ENCODE peak calls at places on chromosomes 13 and 19, in six cellular contexts. Z, R, W, G, V and Q are unnamed samples.

GRCh38 chr13:29494520-29494919 is 101.0 kb downstream of the SLC7A1 start:
- DNase-seq in Z (no peak), R (no peak), W (no peak), G (no peak), V (no peak), Q (no peak)

GRCh38 chr13:80341771-80342271 is 895 bp upstream of the SPRY2 start:
- DNase-seq in Z (peak), R (peak), W (no peak), G (peak), V (no peak), Q (no peak)

GRCh38 chr13:99392806-99393135 is 85.6 kb upstream of the GPR183 start:
- DNase-seq in Z (no peak), R (no peak), W (no peak), G (no peak), V (no peak), Q (no peak)

GRCh38 chr19:48069435-48069834 is 25.6 kb upstream of the CABP5 start:
- DNase-seq in Z (no peak), R (no peak), W (no peak), G (no peak), V (no peak), Q (no peak)

GRCh38 chr13:86383561-86383960 is 584.3 kb upstream of the SLITRK6 start:
- DNase-seq in Z (no peak), R (no peak), W (no peak), G (no peak), V (no peak), Q (no peak)

GRCh38 chr19:23810496-23810895 is 51.8 kb upstream of the ZNF681 start:
- DNase-seq in Z (no peak), R (no peak), W (no peak), G (no peak), V (no peak), Q (no peak)

GRCh38 chr13:43730642-43731041 is 56.1 kb downstream of the ENOX1 start:
- DNase-seq in Z (peak), R (peak), W (no peak), G (no peak), V (no peak), Q (no peak)

GRCh38 chr19:911197-912033 is 1.6 kb downstream of the R3HDM4 start:
- DNase-seq in Z (no peak), R (no peak), W (no peak), G (no peak), V (no peak), Q (no peak)

GRCh38 chr13:93066187-93066586 is 160.4 kb upstream of the GPC6 start:
- DNase-seq in Z (no peak), R (no peak), W (no peak), G (no peak), V (no peak), Q (no peak)

GRCh38 chr19:30253581-30253996 is 118.6 kb upstream of the ZNF536 start:
- DNase-seq in Z (no peak), R (no peak), W (no peak), G (no peak), V (no peak), Q (no peak)

GRCh38 chr13:68810660-68811059 is 1297.0 kb upstream of the ATXN8OS start:
- DNase-seq in Z (no peak), R (no peak), W (no peak), G (no peak), V (no peak), Q (no peak)

GRCh38 chr19:3977242-3978143 is 6.6 kb upstream of the DAPK3 start:
- DNase-seq in Z (peak), R (peak), W (no peak), G (no peak), V (no peak), Q (no peak)

GRCh38 chr13:100721885-100722512 is 47.4 kb upstream of the TMTC4 start:
- DNase-seq in Z (peak), R (peak), W (no peak), G (no peak), V (peak), Q (peak)

GRCh38 chr19:31676271-31677004 is 327.2 kb upstream of the TSHZ3 start:
- DNase-seq in Z (no peak), R (no peak), W (no peak), G (no peak), V (no peak), Q (no peak)

GRCh38 chr13:30332516-30333165 is 25.3 kb upstream of the KATNAL1 start:
- DNase-seq in Z (no peak), R (no peak), W (no peak), G (no peak), V (no peak), Q (no peak)

GRCh38 chr13:105016266-105016665 is 1519.2 kb downstream of the EFNB2 start:
- DNase-seq in Z (no peak), R (no peak), W (no peak), G (no peak), V (no peak), Q (no peak)

GRCh38 chr19:15812059-15812722 is 3.3 kb downstream of the OR10H1 start:
- DNase-seq in Z (no peak), R (no peak), W (no peak), G (no peak), V (peak), Q (no peak)

GRCh38 chr13:28532226-28533048 is 37.5 kb upstream of the FLT1 start:
- DNase-seq in Z (peak), R (peak), W (peak), G (no peak), V (no peak), Q (no peak)

GRCh38 chr13:94550030-94550738 is 45.8 kb downstream of the TGDS start:
- DNase-seq in Z (no peak), R (no peak), W (no peak), G (no peak), V (no peak), Q (no peak)

GRCh38 chr13:23288564-23288963 is 107.8 kb downstream of the SGCG start:
- DNase-seq in Z (no peak), R (no peak), W (no peak), G (no peak), V (no peak), Q (no peak)

GRCh38 chr19:51901860-51902259 is 3.0 kb downstream of the ZNF649 start:
- DNase-seq in Z (no peak), R (no peak), W (no peak), G (no peak), V (no peak), Q (no peak)

GRCh38 chr19:47778954-47779351 is 450 bp downstream of the SELENOW start:
- DNase-seq in Z (no peak), R (peak), W (no peak), G (no peak), V (no peak), Q (no peak)

GRCh38 chr19:46621191-46622117 is 3.4 kb downstream of the PTGIR start:
- DNase-seq in Z (peak), R (no peak), W (no peak), G (peak), V (no peak), Q (no peak)

GRCh38 chr13:44257806-44258205 is 115.8 kb upstream of the SERP2 start:
- DNase-seq in Z (no peak), R (no peak), W (no peak), G (no peak), V (no peak), Q (no peak)

GRCh38 chr19:32012886-32013635 is 332.3 kb upstream of the ZNF507 start:
- DNase-seq in Z (no peak), R (no peak), W (no peak), G (no peak), V (no peak), Q (no peak)

GRCh38 chr13:23506821-23507210 is 63.4 kb upstream of the TNFRSF19 start:
- DNase-seq in Z (peak), R (peak), W (no peak), G (no peak), V (no peak), Q (no peak)

GRCh38 chr19:56103027-56103614 is 18.0 kb downstream of the ZNF787 start:
- DNase-seq in Z (no peak), R (no peak), W (no peak), G (no peak), V (no peak), Q (no peak)

GRCh38 chr13:82627183-82627582 is 1255.1 kb downstream of the SLITRK1 start:
- DNase-seq in Z (no peak), R (no peak), W (no peak), G (no peak), V (no peak), Q (no peak)

GRCh38 chr19:45638930-45639729 is at the start of gene EML2:
- DNase-seq in Z (peak), R (no peak), W (peak), G (no peak), V (peak), Q (peak)

GRCh38 chr19:609001-609340 is 19.3 kb downstream of the HCN2 start:
- DNase-seq in Z (no peak), R (no peak), W (no peak), G (no peak), V (no peak), Q (no peak)

GRCh38 chr19:51654783-51655182 is 8.2 kb upstream of the SIGLEC14 start:
- DNase-seq in Z (no peak), R (no peak), W (no peak), G (no peak), V (no peak), Q (no peak)

GRCh38 chr13:34361528-34361927 is 543.6 kb downstream of the RFC3 start:
- DNase-seq in Z (no peak), R (no peak), W (no peak), G (no peak), V (no peak), Q (no peak)

GRCh38 chr19:2524840-2525723 is 49.2 kb downstream of the GADD45B start:
- DNase-seq in Z (no peak), R (no peak), W (no peak), G (no peak), V (no peak), Q (no peak)

GRCh38 chr13:74895042-74895811 is 586.7 kb downstream of the TBC1D4 start:
- DNase-seq in Z (no peak), R (no peak), W (no peak), G (no peak), V (no peak), Q (no peak)

GRCh38 chr13:104641309-104641708 is 1575.1 kb upstream of the SLC10A2 start:
- DNase-seq in Z (no peak), R (no peak), W (no peak), G (no peak), V (no peak), Q (no peak)

GRCh38 chr19:56252699-56253422 is 19.7 kb upstream of the EDDM13 start:
- DNase-seq in Z (peak), R (peak), W (peak), G (no peak), V (peak), Q (peak)

GRCh38 chr19:11203194-11204075 is 6.1 kb upstream of the KANK2 start:
- DNase-seq in Z (peak), R (peak), W (peak), G (peak), V (peak), Q (no peak)

GRCh38 chr19:22545751-22546150 is 88.4 kb upstream of the ZNF492 start:
- DNase-seq in Z (peak), R (peak), W (no peak), G (no peak), V (peak), Q (no peak)
- TF ChIP-seq CTCF in Z (peak), R (peak), W (no peak), G (peak), V (no peak), Q (no peak)

GRCh38 chr13:20585371-20585770 is 18.4 kb downstream of the IFT88 start:
- DNase-seq in Z (no peak), R (no peak), W (no peak), G (no peak), V (no peak), Q (no peak)
- TF ChIP-seq CTCF in Z (no peak), R (no peak), W (no peak), G (no peak), V (no peak), Q (no peak)

GRCh38 chr13:98089246-98089645 is 53.6 kb upstream of the FARP1 start:
- DNase-seq in Z (no peak), R (no peak), W (no peak), G (no peak), V (no peak), Q (no peak)

GRCh38 chr13:98080280-98080679 is 62.6 kb upstream of the FARP1 start:
- DNase-seq in Z (no peak), R (no peak), W (no peak), G (no peak), V (no peak), Q (no peak)

GRCh38 chr13:98083936-98084335 is 59.0 kb upstream of the FARP1 start:
- DNase-seq in Z (no peak), R (no peak), W (no peak), G (no peak), V (no peak), Q (no peak)

GRCh38 chr13:98083507-98083906 is 59.4 kb upstream of the FARP1 start:
- DNase-seq in Z (no peak), R (no peak), W (no peak), G (no peak), V (no peak), Q (no peak)
- TF ChIP-seq CTCF in Z (no peak), R (no peak), W (no peak), G (no peak), V (no peak), Q (no peak)

GRCh38 chr19:18999896-19000620 is 33.3 kb downstream of the SUGP2 start:
- DNase-seq in Z (no peak), R (no peak), W (no peak), G (no peak), V (no peak), Q (no peak)
- TF ChIP-seq CTCF in Z (peak), R (no peak), W (no peak), G (no peak), V (no peak), Q (no peak)

GRCh38 chr19:49677232-49677881 is at the start of gene PRMT1:
- DNase-seq in Z (peak), R (no peak), W (peak), G (no peak), V (no peak), Q (peak)

GRCh38 chr19:49676690-49677231 is 310 bp upstream of the PRMT1 start:
- DNase-seq in Z (peak), R (peak), W (peak), G (peak), V (peak), Q (peak)

GRCh38 chr19:49678970-49679831 is 2.1 kb downstream of the PRMT1 start:
- DNase-seq in Z (no peak), R (no peak), W (no peak), G (no peak), V (no peak), Q (no peak)

GRCh38 chr19:49679832-49680472 is 2.9 kb downstream of the PRMT1 start:
- DNase-seq in Z (no peak), R (no peak), W (no peak), G (no peak), V (no peak), Q (no peak)

GRCh38 chr19:49677901-49678674 is 1.0 kb downstream of the PRMT1 start:
- DNase-seq in Z (peak), R (peak), W (peak), G (no peak), V (peak), Q (peak)
- TF ChIP-seq CTCF in Z (peak), R (peak), W (no peak), G (peak), V (peak), Q (peak)